ENCODE peak calls at places on chromosomes 4 and X, in ten cellular contexts. I, E, S, C, A, G, O, U, J and R are unnamed samples.

GRCh38 chr4:157079441-157079840 is 3.5 kb downstream of the GLRB start:
- DNase-seq in I (no peak), E (no peak), S (no peak), C (no peak), A (no peak), G (no peak), O (no peak), U (no peak), J (no peak), R (no peak)

GRCh38 chrX:56798866-56799864 is 70.1 kb downstream of the NBDY start:
- DNase-seq in I (no peak), E (no peak), S (peak; percentile 34), C (no peak), A (peak; percentile 73), G (no peak), O (no peak), U (no peak), J (no peak), R (no peak)

GRCh38 chrX:154398668-154399526 is 720 bp downstream of the RPL10 start:
- DNase-seq in I (no peak), E (peak; percentile 70), S (peak; percentile 88), C (peak; percentile 61), A (peak; percentile 88), G (peak; percentile 92), O (peak; percentile 94), U (peak; percentile 92), J (peak; percentile 84), R (peak; percentile 63)

GRCh38 chr4:41360911-41361830 is 104.4 kb downstream of the UCHL1 start:
- DNase-seq in I (no peak), E (no peak), S (peak; percentile 42), C (no peak), A (peak; percentile 34), G (peak; percentile 66), O (peak; percentile 89), U (no peak), J (peak; percentile 64), R (peak; percentile 43)

GRCh38 chr4:99390060-99390459 is 37.5 kb upstream of the ADH1C start:
- DNase-seq in I (no peak), E (no peak), S (no peak), C (no peak), A (no peak), G (no peak), O (no peak), U (no peak), J (peak; percentile 74), R (no peak)

GRCh38 chrX:107716816-107717700 is 58.5 kb downstream of the TSC22D3 start:
- DNase-seq in I (no peak), E (peak; percentile 80), S (peak; percentile 89), C (peak; percentile 90), A (peak; percentile 93), G (peak; percentile 88), O (peak; percentile 95), U (no peak), J (peak; percentile 89), R (peak; percentile 35)

GRCh38 chr4:7044415-7044930 is 1.3 kb downstream of the TADA2B start:
- DNase-seq in I (no peak), E (no peak), S (no peak), C (no peak), A (no peak), G (no peak), O (no peak), U (no peak), J (peak; percentile 25), R (no peak)

GRCh38 chrX:1524874-1525582 is 12.0 kb downstream of the P2RY8 start:
- DNase-seq in I (no peak), E (no peak), S (no peak), C (no peak), A (no peak), G (no peak), O (no peak), U (no peak), J (no peak), R (no peak)

GRCh38 chr4:161952382-161952781 is 211.4 kb downstream of the FSTL5 start:
- DNase-seq in I (no peak), E (no peak), S (no peak), C (no peak), A (no peak), G (no peak), O (no peak), U (no peak), J (no peak), R (no peak)

GRCh38 chrX:148806145-148806868 is 305.9 kb downstream of the AFF2 start:
- DNase-seq in I (no peak), E (no peak), S (no peak), C (no peak), A (no peak), G (no peak), O (peak; percentile 50), U (no peak), J (no peak), R (no peak)

GRCh38 chr4:151418385-151418784 is 9.4 kb downstream of the FHIP1A start:
- DNase-seq in I (no peak), E (no peak), S (peak; percentile 49), C (peak; percentile 70), A (peak; percentile 54), G (no peak), O (no peak), U (no peak), J (peak; percentile 87), R (peak; percentile 47)

GRCh38 chr4:140257461-140258305 is 103.7 kb upstream of the MAML3 start:
- DNase-seq in I (no peak), E (no peak), S (no peak), C (no peak), A (no peak), G (no peak), O (no peak), U (no peak), J (peak; percentile 68), R (no peak)

GRCh38 chrX:29274517-29274916 is 687.3 kb downstream of the IL1RAPL1 start:
- DNase-seq in I (no peak), E (no peak), S (no peak), C (no peak), A (no peak), G (no peak), O (no peak), U (no peak), J (no peak), R (no peak)

GRCh38 chrX:66677430-66677829 is 38.6 kb upstream of the EDA2R start:
- DNase-seq in I (no peak), E (no peak), S (no peak), C (peak; percentile 55), A (no peak), G (no peak), O (no peak), U (no peak), J (peak; percentile 24), R (no peak)

GRCh38 chr4:48939785-48940184 is 33.2 kb upstream of the OCIAD2 start:
- DNase-seq in I (no peak), E (no peak), S (no peak), C (peak; percentile 69), A (peak; percentile 54), G (no peak), O (no peak), U (no peak), J (peak; percentile 71), R (peak; percentile 78)

GRCh38 chr4:83093060-83093640 is 21.4 kb downstream of the PLAC8 start:
- DNase-seq in I (no peak), E (no peak), S (no peak), C (no peak), A (no peak), G (no peak), O (no peak), U (peak; percentile 17), J (no peak), R (no peak)

GRCh38 chr4:23991444-23991843 is 101.6 kb upstream of the PPARGC1A start:
- DNase-seq in I (no peak), E (no peak), S (no peak), C (no peak), A (no peak), G (no peak), O (no peak), U (no peak), J (no peak), R (no peak)

GRCh38 chrX:153933751-153934472 is 925 bp downstream of the NAA10 start:
- DNase-seq in I (no peak), E (no peak), S (no peak), C (peak; percentile 38), A (no peak), G (no peak), O (no peak), U (no peak), J (peak; percentile 73), R (no peak)

GRCh38 chrX:337331-337831 is 18.8 kb upstream of the GTPBP6 start:
- DNase-seq in I (no peak), E (no peak), S (no peak), C (no peak), A (no peak), G (peak; percentile 49), O (peak; percentile 53), U (no peak), J (no peak), R (no peak)

GRCh38 chrX:72644946-72645345 is 69.2 kb downstream of the PHKA1 start:
- DNase-seq in I (no peak), E (no peak), S (peak; percentile 21), C (no peak), A (no peak), G (no peak), O (no peak), U (no peak), J (no peak), R (no peak)

GRCh38 chrX:107712231-107713204 is 63.1 kb downstream of the TSC22D3 start:
- DNase-seq in I (no peak), E (no peak), S (no peak), C (peak; percentile 49), A (no peak), G (no peak), O (no peak), U (no peak), J (no peak), R (no peak)

GRCh38 chr4:109078724-109079123 is 223.7 kb downstream of the COL25A1 start:
- DNase-seq in I (no peak), E (no peak), S (no peak), C (peak; percentile 72), A (no peak), G (no peak), O (no peak), U (no peak), J (peak; percentile 84), R (no peak)

GRCh38 chr4:140099993-140100392 is 54.0 kb downstream of the MAML3 start:
- DNase-seq in I (no peak), E (no peak), S (peak; percentile 53), C (no peak), A (no peak), G (peak; percentile 68), O (no peak), U (no peak), J (no peak), R (peak; percentile 41)

GRCh38 chrX:43898406-43898805 is 16.2 kb upstream of the MAOB start:
- DNase-seq in I (no peak), E (no peak), S (no peak), C (no peak), A (no peak), G (no peak), O (no peak), U (no peak), J (no peak), R (no peak)

GRCh38 chr4:132642196-132642817 is 506.8 kb upstream of the PCDH10 start:
- DNase-seq in I (no peak), E (no peak), S (no peak), C (peak; percentile 22), A (no peak), G (no peak), O (no peak), U (peak; percentile 10), J (peak; percentile 4), R (peak; percentile 46)

GRCh38 chr4:41072021-41072777 is 142.1 kb downstream of the APBB2 start:
- DNase-seq in I (no peak), E (no peak), S (no peak), C (no peak), A (no peak), G (no peak), O (no peak), U (no peak), J (peak; percentile 47), R (no peak)

GRCh38 chr4:102174800-102175199 is 170.5 kb downstream of the SLC39A8 start:
- DNase-seq in I (no peak), E (no peak), S (no peak), C (peak; percentile 44), A (no peak), G (no peak), O (no peak), U (no peak), J (peak; percentile 75), R (no peak)

GRCh38 chrX:72048515-72049455 is 82.9 kb downstream of the RTL5 start:
- DNase-seq in I (no peak), E (no peak), S (no peak), C (no peak), A (peak; percentile 38), G (no peak), O (no peak), U (no peak), J (no peak), R (no peak)